ENCODE peak calls at places on chromosome 20, in ten cellular contexts. C is IMR-90, F is endothelial cell of umbilical vein, B is hepatocyte, I is OCI-LY7, A is neural progenitor cell, O is HepG2, U is GM12878, R is PC-3, W is fibroblast of lung. Y is an unnamed sample. For H4K20me1, the result is how much of the 10 kb centered on the place peaks cover.

GRCh38 chr20:49888341-49889244 is 26.7 kb downstream of the SPATA2 start:
- DNase-seq in O (peak), U (peak), B (peak), F (peak), C (peak), A (peak), R (peak), W (peak), I (peak), Y (peak)

GRCh38 chr20:61499859-61500258 is 247.8 kb downstream of the CDH4 start:
- DNase-seq in I (peak), B (peak), F (no peak), O (no peak), R (peak), C (peak), W (no peak), A (no peak), U (no peak), Y (no peak)

GRCh38 chr20:62352402-62353288 is 14.5 kb downstream of the LAMA5 start:
- DNase-seq in F (no peak), W (no peak), C (no peak), A (no peak), U (no peak), B (no peak), I (no peak), O (no peak), R (peak), Y (peak)

GRCh38 chr20:46232575-46232974 is 75.7 kb downstream of the CDH22 start:
- DNase-seq in F (no peak), O (no peak), W (no peak), U (no peak), R (no peak), B (no peak), A (no peak), C (no peak), I (no peak), Y (no peak)

GRCh38 chr20:1478566-1478965 is 11.9 kb upstream of the NSFL1C start:
- DNase-seq in I (no peak), F (peak), C (peak), U (no peak), B (no peak), A (no peak), W (peak), O (no peak), R (peak), Y (peak)

GRCh38 chr20:51329845-51330244 is 212.7 kb downstream of the NFATC2 start:
- DNase-seq in C (no peak), O (no peak), R (no peak), F (no peak), B (no peak), I (no peak), A (no peak), W (no peak), U (no peak), Y (no peak)

GRCh38 chr20:13913517-13913916 is 76.9 kb downstream of the SEL1L2 start:
- DNase-seq in I (no peak), F (no peak), U (no peak), W (no peak), R (no peak), B (no peak), O (no peak), A (no peak), C (no peak), Y (no peak)

GRCh38 chr20:54082100-54082499 is 11.7 kb upstream of the BCAS1 start:
- DNase-seq in I (no peak), O (no peak), R (no peak), A (no peak), U (no peak), C (no peak), F (no peak), B (no peak), W (no peak), Y (no peak)

GRCh38 chr20:1469925-1470571 is 3.4 kb upstream of the NSFL1C start:
- DNase-seq in U (peak), O (peak), A (peak), C (peak), R (peak), I (peak), B (peak), F (peak), W (peak), Y (peak)

GRCh38 chr20:45036044-45036755 is 64.7 kb downstream of the KCNS1 start:
- DNase-seq in A (no peak), W (peak), U (no peak), O (peak), C (peak), R (peak), I (no peak), B (no peak), F (peak), Y (peak)

GRCh38 chr20:9407805-9408421 is 106.5 kb upstream of the LAMP5 start:
- DNase-seq in W (peak), O (peak), R (peak), A (peak), C (peak), U (peak), F (peak), B (peak), I (peak), Y (peak)

GRCh38 chr20:50980071-50980681 is 21.6 kb downstream of the MOCS3 start:
- DNase-seq in B (peak), C (peak), R (peak), F (peak), W (peak), U (no peak), O (peak), I (no peak), A (no peak), Y (peak)

DNA sequence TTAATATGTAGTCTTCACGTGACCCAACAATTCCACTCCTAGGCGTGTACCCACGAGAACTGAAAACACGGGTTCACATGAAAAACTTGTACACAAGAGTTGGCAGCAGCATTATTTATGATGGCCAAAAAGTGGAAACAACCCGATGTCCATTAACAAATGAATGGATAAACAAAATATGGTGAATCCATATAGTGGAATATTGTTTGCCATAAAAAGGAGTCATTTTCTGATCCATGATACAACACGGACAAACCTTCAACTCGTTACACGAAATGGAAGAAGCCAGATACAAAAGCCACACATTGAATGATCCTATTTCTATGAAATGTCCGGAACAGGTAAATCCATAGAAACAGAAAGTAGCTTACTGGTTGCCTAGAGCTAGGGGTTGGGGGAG is 78.4 kb downstream of the BMP7 start:
- DNase-seq in B (no peak), U (no peak), O (no peak), A (no peak), C (no peak), W (no peak), F (no peak), R (no peak), I (no peak), Y (no peak)
- H4K20me1 ChIP-seq in B (under half), U (under half), O (under half), A (under half), C (under half), W (under half), F (under half), R (under half), I (under half), Y (under half)

GRCh38 chr20:4767084-4767483 is 45.4 kb downstream of the PRND start:
- DNase-seq in A (no peak), W (no peak), B (no peak), R (no peak), F (no peak), C (no peak), I (no peak), U (no peak), O (no peak), Y (no peak)
- H3K27ac ChIP-seq in A (no peak), W (no peak), B (no peak), R (no peak), F (no peak), C (no peak), I (no peak), U (no peak), O (no peak), Y (no peak)

DNA sequence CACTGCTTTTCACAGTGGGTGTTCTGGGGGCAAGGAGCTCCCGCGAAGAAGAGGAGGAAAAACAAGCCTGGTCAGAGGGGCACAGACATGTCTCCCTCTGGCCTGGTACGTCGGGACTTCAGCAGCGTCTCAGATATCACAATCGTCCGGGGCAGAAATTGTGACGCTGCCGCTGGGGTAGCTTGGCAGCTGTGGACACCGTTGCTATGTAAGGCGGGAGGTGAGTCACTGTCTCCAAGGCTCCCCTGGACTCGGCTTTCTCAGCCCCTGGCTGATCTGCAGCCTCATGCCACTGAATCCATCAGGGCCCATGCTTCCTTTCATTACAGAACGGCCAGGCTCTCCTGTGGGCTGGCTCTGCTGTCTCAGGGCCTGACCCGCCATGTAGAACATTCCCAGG is 98.7 kb downstream of the SULF2 start:
- DNase-seq in A (no peak), U (no peak), I (no peak), F (no peak), B (peak), W (peak), O (no peak), R (no peak), C (peak), Y (no peak)
- H3K4me2 ChIP-seq in A (no peak), U (no peak), I (no peak), F (no peak), B (no peak), W (no peak), O (no peak), R (no peak), C (no peak), Y (no peak)

GRCh38 chr20:43361526-43361925 is 96.2 kb upstream of the SRSF6 start:
- DNase-seq in U (no peak), A (no peak), F (no peak), R (no peak), C (no peak), W (no peak), B (no peak), O (no peak), I (no peak), Y (no peak)

GRCh38 chr20:43360016-43360415 is 97.7 kb upstream of the SRSF6 start:
- DNase-seq in I (no peak), F (no peak), C (no peak), U (no peak), A (no peak), O (no peak), R (no peak), W (no peak), B (no peak), Y (no peak)

GRCh38 chr20:43365691-43366090 is 92.0 kb upstream of the SRSF6 start:
- DNase-seq in B (no peak), I (no peak), A (no peak), C (no peak), U (no peak), R (no peak), F (no peak), O (no peak), W (no peak), Y (no peak)

GRCh38 chr20:43363506-43363905 is 94.2 kb upstream of the SRSF6 start:
- DNase-seq in A (no peak), B (peak), I (no peak), O (no peak), C (no peak), U (no peak), R (no peak), W (no peak), F (no peak), Y (no peak)

DNA sequence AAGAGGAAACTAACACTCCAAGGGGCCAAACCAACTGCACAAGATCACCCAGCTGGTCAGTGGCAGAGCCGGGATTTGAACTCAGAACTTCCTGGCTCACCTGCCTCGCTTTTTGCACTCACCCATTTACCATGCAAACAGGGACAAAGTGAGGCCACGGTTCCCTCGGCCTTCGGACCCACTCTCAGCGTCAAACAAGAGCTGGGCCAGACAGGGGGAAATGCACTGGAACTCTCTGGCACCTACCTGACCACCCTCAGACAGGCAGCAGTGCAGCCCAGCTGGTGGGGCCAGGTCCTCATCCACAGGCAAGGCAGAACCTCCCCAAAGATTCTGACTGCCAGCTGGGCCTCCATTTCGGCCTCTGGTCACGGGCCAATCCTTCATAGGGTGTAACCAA is 93.7 kb upstream of the SRSF6 start:
- DNase-seq in A (no peak), I (no peak), O (no peak), C (no peak), U (no peak), R (no peak), F (no peak), B (no peak), W (no peak), Y (no peak)
- H4K20me1 ChIP-seq in A (under half), I (under half), O (under half), C (under half), U (under half), R (under half), F (under half), B (under half), W (under half), Y (under half)

GRCh38 chr20:63534831-63535651 is 2.1 kb downstream of the PTK6 start:
- DNase-seq in A (no peak), C (no peak), I (no peak), U (no peak), F (no peak), B (no peak), R (no peak), O (no peak), W (no peak), Y (no peak)

GRCh38 chr20:63537525-63538203 is 488 bp upstream of the PTK6 start:
- DNase-seq in F (peak), R (peak), I (peak), U (peak), B (peak), A (peak), C (peak), W (peak), O (peak), Y (peak)

GRCh38 chr20:63536997-63537524 is at the start of gene PTK6:
- DNase-seq in C (no peak), A (no peak), B (no peak), F (no peak), R (peak), I (peak), O (no peak), U (no peak), W (no peak), Y (no peak)

GRCh38 chr20:63534427-63534830 is 2.7 kb downstream of the PTK6 start:
- DNase-seq in W (no peak), F (no peak), C (no peak), A (no peak), B (no peak), U (no peak), R (no peak), I (no peak), O (no peak), Y (no peak)

DNA sequence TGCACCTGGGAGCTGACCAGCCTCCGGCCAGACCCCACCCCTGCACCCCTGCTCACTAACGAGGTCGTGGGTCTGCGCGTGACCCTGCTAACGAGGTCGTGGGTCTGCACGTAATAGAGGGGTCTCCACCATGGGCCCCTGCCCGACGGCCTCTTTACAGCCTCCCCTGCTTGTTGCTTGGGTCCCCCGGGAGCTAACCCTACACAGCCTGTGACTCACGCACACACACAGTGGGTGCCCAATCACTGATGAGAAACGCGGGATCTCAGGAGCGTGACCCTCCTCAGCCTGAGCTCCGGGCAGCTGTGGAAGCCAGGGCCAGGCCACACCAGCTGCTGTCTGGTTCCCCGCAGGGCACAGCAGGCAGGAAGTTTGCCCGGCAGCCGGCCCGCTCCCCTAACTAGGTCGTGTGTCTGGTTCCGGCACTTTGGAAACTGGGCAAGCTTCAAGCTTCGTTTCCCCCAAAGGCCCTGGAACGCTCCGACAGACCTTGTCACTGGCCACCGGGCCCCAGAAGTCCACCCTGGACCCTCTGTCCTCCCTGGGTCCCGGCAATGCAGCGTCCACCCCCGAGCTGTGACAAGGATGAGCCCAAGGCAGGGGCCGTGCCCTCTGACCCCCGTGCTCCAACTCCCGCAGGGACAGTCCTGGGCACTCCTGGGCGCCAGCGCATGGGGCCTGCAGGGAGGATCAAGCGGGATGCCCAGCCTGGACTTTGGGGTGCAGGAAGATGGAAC is 767 bp downstream of the PTK6 start:
- DNase-seq in U (no peak), R (peak), I (no peak), B (no peak), W (peak), O (no peak), C (peak), F (no peak), A (no peak), Y (no peak)
- H3K27ac ChIP-seq in U (no peak), R (peak), I (no peak), B (no peak), W (no peak), O (no peak), C (no peak), F (no peak), A (no peak), Y (no peak)

GRCh38 chr20:24425523-24425922 is 43.9 kb upstream of the SYNDIG1 start:
- DNase-seq in U (no peak), F (no peak), I (no peak), B (no peak), A (no peak), O (no peak), R (no peak), W (no peak), C (no peak), Y (no peak)
- H3K4me2 ChIP-seq in U (no peak), F (no peak), I (no peak), B (no peak), A (peak), O (no peak), R (no peak), W (no peak), C (no peak), Y (no peak)

DNA sequence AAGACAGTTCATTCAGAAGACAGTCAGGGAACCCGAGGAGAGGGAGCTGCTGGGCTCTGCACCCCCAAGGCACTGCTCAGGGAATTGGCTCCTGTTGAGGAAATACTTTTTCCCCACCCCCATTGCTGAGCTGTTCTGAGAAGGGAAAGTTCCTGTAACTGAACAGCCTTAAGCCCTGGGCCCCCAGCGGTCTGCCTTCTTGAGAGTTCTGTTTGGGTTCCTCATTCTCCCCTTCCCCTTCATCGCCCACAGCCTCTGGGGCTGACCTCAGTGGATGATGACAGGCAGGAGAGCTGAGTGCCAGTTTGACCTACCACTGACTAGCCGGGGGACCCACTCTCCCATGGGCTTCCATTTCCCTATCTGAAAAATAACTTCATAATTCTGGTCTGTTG is 10.7 kb downstream of the HCK start:
- DNase-seq in O (no peak), A (no peak), R (no peak), W (no peak), U (peak), I (no peak), F (no peak), B (no peak), C (no peak), Y (no peak)
- H4K20me1 ChIP-seq in O (under half), A (under half), R (under half), W (under half), U (under half), I (under half), F (under half), B (under half), C (under half), Y (under half)

GRCh38 chr20:10671221-10671849 is 2.5 kb downstream of the JAG1 start:
- DNase-seq in A (peak), F (peak), B (peak), W (peak), I (peak), C (peak), O (peak), R (peak), U (peak), Y (peak)
- H3K27ac ChIP-seq in A (no peak), F (peak), B (peak), W (peak), I (no peak), C (peak), O (peak), R (peak), U (peak), Y (peak)

DNA sequence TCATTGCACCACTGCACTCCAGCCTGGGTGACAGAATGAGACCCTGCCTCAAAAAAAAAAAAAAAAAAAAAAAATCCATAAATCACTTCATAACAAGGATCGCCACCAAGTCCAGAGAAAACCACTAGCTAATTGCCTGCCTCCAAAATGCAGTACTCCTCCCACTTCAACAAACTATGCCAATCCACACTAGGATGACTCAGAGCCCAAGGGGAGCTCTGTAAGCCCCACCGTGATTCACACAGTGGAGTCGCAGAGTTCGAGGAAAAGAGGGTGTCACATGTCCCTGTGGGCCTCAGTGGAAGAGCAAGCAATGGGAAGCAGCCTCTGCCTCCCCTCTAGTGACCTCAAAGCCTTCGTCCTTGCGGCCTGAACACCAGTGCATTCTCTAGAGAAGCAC is 9.1 kb downstream of the SNHG17 start:
- DNase-seq in I (no peak), R (peak), F (no peak), A (no peak), W (peak), U (no peak), C (peak), O (peak), B (peak), Y (peak)
- H3K4me2 ChIP-seq in I (no peak), R (no peak), F (no peak), A (no peak), W (peak), U (peak), C (no peak), O (no peak), B (no peak), Y (no peak)

GRCh38 chr20:59002874-59003399 is 4.1 kb downstream of the CTSZ start:
- DNase-seq in C (no peak), U (no peak), F (no peak), O (no peak), B (no peak), R (no peak), W (no peak), I (no peak), A (no peak), Y (no peak)

GRCh38 chr20:59000326-59000725 is 6.7 kb downstream of the CTSZ start:
- DNase-seq in W (no peak), O (no peak), A (no peak), F (no peak), R (no peak), I (no peak), B (no peak), C (no peak), U (no peak), Y (no peak)

GRCh38 chr20:59001449-59002171 is 5.4 kb downstream of the CTSZ start:
- DNase-seq in R (no peak), C (no peak), A (no peak), B (no peak), U (no peak), W (no peak), O (no peak), F (no peak), I (no peak), Y (no peak)

GRCh38 chr20:59002388-59002787 is 4.7 kb downstream of the CTSZ start:
- DNase-seq in O (no peak), F (no peak), A (no peak), I (no peak), C (no peak), W (no peak), R (no peak), B (no peak), U (no peak), Y (no peak)

GRCh38 chr20:59001068-59001448 is 6.0 kb downstream of the CTSZ start:
- DNase-seq in C (no peak), I (no peak), B (no peak), F (no peak), W (no peak), U (no peak), O (no peak), R (no peak), A (no peak), Y (no peak)
- H4K20me1 ChIP-seq in C (under half), I (under half), B (under half), F (under half), W (under half), U (under half), O (under half), R (under half), A (under half), Y (under half)

Y was measured in mammary epithelial cell.